ENCODE peak calls at places on chromosome 19, in eight cellular contexts. K is hepatocyte; I is HEK293T; N is stimulated activated CD4-positive, alpha-beta T cell treated with anti-CD3 and anti-CD28 coated beads, Interleukin-2, amount 100 ng/mL, for 48 hours; R is NCI-H2081; H is NCI-H748 treated with DMSO at 0.1 percent for 48 hours; E is AG09309; O is cardiac fibroblast. T is an unnamed sample.
A peak's percentile ranks its signal among the peaks of the same experiment; 100 is the strongest.

GRCh38 chr19:51440846-51441409 is 17.3 kb downstream of the SIGLEC8 start:
- DNase-seq in I (no peak), H (no peak), O (no peak), N (peak; percentile 62), E (no peak), K (no peak), R (no peak), T (no peak)

GRCh38 chr19:1364070-1364719 is 19.5 kb upstream of the NDUFS7 start:
- DNase-seq in R (no peak), K (no peak), E (no peak), I (no peak), N (no peak), O (no peak), H (no peak), T (no peak)

GRCh38 chr19:54190503-54190941 is 586 bp upstream of the TSEN34 start:
- DNase-seq in E (peak; percentile 97), R (peak; percentile 99), O (peak; percentile 100), I (peak; percentile 86), H (peak; percentile 100), K (peak; percentile 100), N (peak; percentile 100), T (no peak)

GRCh38 chr19:13060233-13060963 is 42.3 kb downstream of the LYL1 start:
- DNase-seq in I (no peak), R (no peak), K (no peak), E (no peak), H (no peak), O (no peak), N (no peak), T (no peak)

GRCh38 chr19:19542507-19542906 is 4.4 kb downstream of the CILP2 start:
- DNase-seq in I (no peak), H (no peak), K (no peak), R (no peak), O (no peak), N (no peak), E (no peak), T (no peak)

GRCh38 chr19:44600466-44600865 is 12.9 kb upstream of the IGSF23 start:
- DNase-seq in E (no peak), I (no peak), N (no peak), K (no peak), H (no peak), R (no peak), O (no peak), T (no peak)

GRCh38 chr19:2392366-2392765 is 32.3 kb downstream of the TMPRSS9 start:
- DNase-seq in I (no peak), E (no peak), H (no peak), R (no peak), K (no peak), N (no peak), O (no peak), T (no peak)

GRCh38 chr19:3580156-3580955 is 4.9 kb upstream of the GIPC3 start:
- DNase-seq in E (peak; percentile 78), R (no peak), I (no peak), O (peak; percentile 97), N (no peak), H (no peak), K (no peak), T (no peak)

GRCh38 chr19:17848598-17849292 is 963 bp upstream of the JAK3 start:
- DNase-seq in O (no peak), H (no peak), R (no peak), E (no peak), K (no peak), N (no peak), I (no peak), T (no peak)

GRCh38 chr19:17333611-17334413 is 843 bp downstream of the ANO8 start:
- DNase-seq in N (peak; percentile 65), I (no peak), H (no peak), E (no peak), R (no peak), K (peak; percentile 54), O (peak; percentile 81), T (peak; percentile 77)

GRCh38 chr19:1156305-1156801 is 17.7 kb downstream of the SBNO2 start:
- DNase-seq in K (no peak), I (no peak), N (no peak), R (no peak), E (no peak), O (no peak), H (no peak), T (no peak)

GRCh38 chr19:17448190-17448967 is at the start of gene TMEM221:
- DNase-seq in R (no peak), E (no peak), I (peak; percentile 63), N (peak; percentile 56), O (peak; percentile 30), H (no peak), K (peak; percentile 79), T (peak; percentile 60)

GRCh38 chr19:35128398-35129057 is 6.3 kb downstream of the LGI4 start:
- DNase-seq in I (no peak), E (no peak), H (no peak), N (no peak), R (no peak), O (no peak), K (no peak), T (no peak)

GRCh38 chr19:35928507-35928906 is 7.7 kb upstream of the LRFN3 start:
- DNase-seq in E (no peak), H (no peak), R (no peak), N (no peak), K (no peak), O (no peak), I (no peak), T (no peak)

GRCh38 chr19:17294051-17294891 is 9.0 kb downstream of the ABHD8 start:
- DNase-seq in I (peak; percentile 91), K (no peak), H (no peak), N (peak; percentile 73), E (no peak), R (no peak), O (peak; percentile 34), T (peak; percentile 44)

GRCh38 chr19:46065486-46065885 is 24.7 kb upstream of the IGFL4 start:
- DNase-seq in K (no peak), E (peak; percentile 31), R (no peak), I (no peak), H (no peak), O (peak; percentile 55), N (no peak), T (no peak)

GRCh38 chr19:33784432-33784831 is 12.2 kb upstream of the KCTD15 start:
- DNase-seq in I (no peak), O (no peak), R (no peak), E (no peak), H (no peak), K (no peak), N (no peak), T (no peak)

GRCh38 chr19:38653028-38653571 is 5.7 kb downstream of the ACTN4 start:
- DNase-seq in R (no peak), I (no peak), N (no peak), H (peak; percentile 8), E (no peak), K (peak; percentile 78), O (peak; percentile 66), T (no peak)

GRCh38 chr19:15195987-15196682 is 4.7 kb downstream of the NOTCH3 start:
- DNase-seq in R (peak; percentile 63), H (peak; percentile 21), O (peak; percentile 36), I (peak; percentile 38), N (peak; percentile 22), K (peak; percentile 95), E (no peak), T (no peak)

GRCh38 chr19:7377196-7377595 is 28.5 kb downstream of the ARHGEF18 start:
- DNase-seq in K (no peak), R (no peak), I (no peak), E (no peak), H (no peak), N (no peak), O (no peak), T (no peak)

GRCh38 chr19:36245210-36246005 is 30.5 kb downstream of the ZNF146 start:
- DNase-seq in E (no peak), I (no peak), H (peak; percentile 7), K (no peak), N (no peak), O (no peak), R (no peak), T (no peak)

GRCh38 chr19:1430201-1430621 is 8.0 kb upstream of the RPS15 start:
- DNase-seq in H (no peak), K (no peak), E (no peak), I (no peak), O (no peak), N (no peak), R (no peak), T (no peak)

GRCh38 chr19:35347930-35348298 is 212 bp downstream of the FFAR1 start:
- DNase-seq in N (no peak), O (no peak), R (no peak), I (no peak), K (no peak), H (no peak), E (no peak), T (no peak)

GRCh38 chr19:42412223-42412622 is 15.0 kb downstream of the LIPE start:
- DNase-seq in H (no peak), E (no peak), N (no peak), O (no peak), I (no peak), R (no peak), K (peak; percentile 38), T (no peak)

GRCh38 chr19:38733493-38734175 is 10.6 kb downstream of the CAPN12 start:
- DNase-seq in N (no peak), E (no peak), H (no peak), R (no peak), K (peak; percentile 9), O (no peak), I (no peak), T (no peak)

GRCh38 chr19:32404939-32405430 is 585 bp upstream of the DPY19L3 start:
- DNase-seq in R (no peak), K (peak; percentile 58), E (no peak), H (peak; percentile 72), O (peak; percentile 50), N (peak; percentile 13), I (peak; percentile 41), T (no peak)

GRCh38 chr19:3243851-3244700 is 19.6 kb downstream of the CELF5 start:
- DNase-seq in K (peak; percentile 78), I (peak; percentile 58), N (peak; percentile 53), H (no peak), E (peak; percentile 1), O (peak; percentile 65), R (no peak), T (no peak)

GRCh38 chr19:32178841-32179410 is 166.5 kb upstream of the ZNF507 start:
- DNase-seq in O (no peak), I (no peak), R (no peak), H (no peak), E (no peak), N (no peak), K (no peak), T (no peak)

GRCh38 chr19:5494780-5495179 is 39.6 kb downstream of the ZNRF4 start:
- DNase-seq in N (no peak), K (no peak), H (no peak), E (no peak), I (no peak), R (no peak), O (no peak), T (no peak)

GRCh38 chr19:41484822-41485221 is 41.9 kb downstream of the ERICH4 start:
- DNase-seq in E (no peak), K (no peak), H (no peak), I (no peak), O (no peak), N (no peak), R (no peak), T (no peak)

GRCh38 chr19:39341122-39341719 is 1.0 kb upstream of the SAMD4B start:
- DNase-seq in H (no peak), E (no peak), I (peak; percentile 18), R (no peak), K (peak; percentile 57), N (no peak), O (no peak), T (no peak)

GRCh38 chr19:54148158-54148557 is 10.6 kb downstream of the CNOT3 start:
- DNase-seq in E (no peak), H (no peak), O (no peak), I (no peak), N (no peak), K (no peak), R (no peak), T (no peak)

GRCh38 chr19:10694706-10695105 is 6.5 kb upstream of the QTRT1 start:
- DNase-seq in N (no peak), I (no peak), E (no peak), O (no peak), K (no peak), H (no peak), R (no peak), T (no peak)

GRCh38 chr19:48194041-48194871 is 23.8 kb downstream of the ZSWIM9 start:
- DNase-seq in H (no peak), R (no peak), N (peak; percentile 34), O (peak; percentile 27), I (peak; percentile 32), E (no peak), K (no peak), T (peak; percentile 75)

T was measured in GM19239.